ENCODE peak calls at places on chromosomes 13 and 19, in four cellular contexts. R, D, Q and H are unnamed samples.

GRCh38 chr19:7840629-7841028 is 10.6 kb downstream of the EVI5L start:
- DNase-seq in R (no peak), D (no peak), Q (no peak), H (no peak)

GRCh38 chr19:28619842-28620429 is 593.0 kb downstream of the UQCRFS1 start:
- DNase-seq in R (no peak), D (no peak), Q (no peak), H (no peak)

GRCh38 chr13:25037057-25037813 is 58.7 kb upstream of the PABPC3 start:
- DNase-seq in R (peak; percentile 65), D (no peak), Q (peak; percentile 91), H (peak; percentile 74)

GRCh38 chr19:54518844-54519243 is 16.2 kb downstream of the LAIR2 start:
- DNase-seq in R (no peak), D (no peak), Q (no peak), H (no peak)

GRCh38 chr19:8158411-8159074 is 9.2 kb upstream of the FBN3 start:
- DNase-seq in R (peak; percentile 79), D (no peak), Q (peak; percentile 94), H (peak; percentile 75)

GRCh38 chr13:91955546-91956355 is 557.3 kb downstream of the GPC5 start:
- DNase-seq in R (no peak), D (no peak), Q (peak; percentile 25), H (peak; percentile 37)

GRCh38 chr13:106177146-106177545 is 358.3 kb downstream of the EFNB2 start:
- DNase-seq in R (no peak), D (no peak), Q (no peak), H (no peak)

GRCh38 chr19:45905016-45905415 is 2.6 kb upstream of the MYPOP start:
- DNase-seq in R (no peak), D (no peak), Q (no peak), H (no peak)

GRCh38 chr13:113360446-113360845 is 3.5 kb downstream of the GRTP1 start:
- DNase-seq in R (no peak), D (no peak), Q (no peak), H (no peak)

GRCh38 chr13:92535222-92536006 is 691.2 kb upstream of the GPC6 start:
- DNase-seq in R (no peak), D (no peak), Q (no peak), H (no peak)

GRCh38 chr19:28737526-28737925 is 475.4 kb downstream of the UQCRFS1 start:
- DNase-seq in R (no peak), D (no peak), Q (no peak), H (no peak)

GRCh38 chr13:109355129-109355528 is 431.3 kb downstream of the IRS2 start:
- DNase-seq in R (no peak), D (no peak), Q (no peak), H (no peak)

GRCh38 chr19:4721196-4721595 is 2.4 kb downstream of the DPP9 start:
- DNase-seq in R (no peak), D (no peak), Q (no peak), H (no peak)

GRCh38 chr13:37618554-37618953 is 20.0 kb upstream of the POSTN start:
- DNase-seq in R (peak; percentile 84), D (no peak), Q (peak; percentile 43), H (no peak)

GRCh38 chr19:53422551-53422950 is 9.2 kb upstream of the ZNF761 start:
- DNase-seq in R (no peak), D (no peak), Q (peak; percentile 74), H (no peak)

GRCh38 chr13:112181336-112182051 is 114.5 kb downstream of the SOX1 start:
- DNase-seq in R (no peak), D (no peak), Q (no peak), H (no peak)

GRCh38 chr19:1818549-1819195 is 6.6 kb upstream of the ATP8B3 start:
- DNase-seq in R (no peak), D (no peak), Q (no peak), H (no peak)

GRCh38 chr19:28537896-28538295 is 675.1 kb downstream of the UQCRFS1 start:
- DNase-seq in R (no peak), D (no peak), Q (no peak), H (no peak)

GRCh38 chr19:8504171-8504570 is 1.7 kb upstream of the PRAM1 start:
- DNase-seq in R (no peak), D (no peak), Q (no peak), H (no peak)

GRCh38 chr19:42313096-42313839 is at the start of gene TMEM145:
- DNase-seq in R (peak; percentile 52), D (no peak), Q (peak; percentile 78), H (peak; percentile 73)

GRCh38 chr19:33508941-33509614 is 12.5 kb downstream of the PEPD start:
- DNase-seq in R (no peak), D (no peak), Q (no peak), H (no peak)

GRCh38 chr13:47628666-47629065 is 372.4 kb downstream of the SUCLA2 start:
- DNase-seq in R (peak; percentile 21), D (no peak), Q (no peak), H (no peak)

GRCh38 chr13:96810104-96810503 is 184.2 kb downstream of the OXGR1 start:
- DNase-seq in R (no peak), D (no peak), Q (no peak), H (no peak)

GRCh38 chr13:30364133-30364532 is 56.8 kb upstream of the KATNAL1 start:
- DNase-seq in R (peak; percentile 60), D (no peak), Q (peak; percentile 50), H (no peak)

GRCh38 chr19:52941941-52942370 is 18.7 kb upstream of the ZNF888 start:
- DNase-seq in R (peak; percentile 20), D (no peak), Q (peak; percentile 63), H (peak; percentile 46)

GRCh38 chr19:7492142-7493055 is 3.6 kb upstream of the PEX11G start:
- DNase-seq in R (no peak), D (no peak), Q (no peak), H (no peak)

GRCh38 chr19:12162513-12162881 is 399 bp upstream of the ZNF136 start:
- DNase-seq in R (no peak), D (no peak), Q (no peak), H (no peak)

GRCh38 chr19:46614114-46614701 is 10.7 kb downstream of the PTGIR start:
- DNase-seq in R (peak; percentile 75), D (peak; percentile 58), Q (peak; percentile 80), H (peak; percentile 89)

GRCh38 chr13:44692173-44692713 is 116.1 kb upstream of the TSC22D1 start:
- DNase-seq in R (peak; percentile 43), D (no peak), Q (peak; percentile 76), H (peak; percentile 30)

GRCh38 chr13:82501804-82502203 is 1380.5 kb downstream of the SLITRK1 start:
- DNase-seq in R (no peak), D (no peak), Q (no peak), H (no peak)

GRCh38 chr13:45441633-45442032 is 23.1 kb upstream of the COG3 start:
- DNase-seq in R (peak; percentile 10), D (no peak), Q (no peak), H (no peak)

GRCh38 chr13:62997696-62998095 is 1582.0 kb upstream of the PCDH20 start:
- DNase-seq in R (no peak), D (no peak), Q (no peak), H (no peak)

GRCh38 chr19:5057860-5058259 is 88.9 kb downstream of the KDM4B start:
- DNase-seq in R (no peak), D (no peak), Q (peak; percentile 48), H (peak; percentile 60)

DNA sequence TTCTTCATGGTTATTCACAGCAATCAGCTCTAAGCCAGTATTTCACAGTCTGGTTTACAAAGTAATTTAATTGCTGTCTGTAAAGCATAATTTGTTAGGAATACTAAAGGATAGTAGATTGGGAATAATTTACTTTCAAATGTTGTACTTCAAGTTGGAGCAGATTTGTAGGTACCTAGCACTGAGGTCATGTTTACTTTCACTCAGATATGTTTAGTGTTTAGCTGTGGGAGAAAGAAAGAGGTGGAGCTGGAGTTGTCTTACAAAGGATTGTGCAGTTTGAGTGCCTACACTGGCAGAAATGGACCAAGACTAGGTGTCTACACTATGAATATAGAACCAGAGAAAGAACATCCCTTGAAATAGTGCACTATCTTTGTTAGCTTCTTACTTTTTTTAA is 464.6 kb downstream of the PCDH9 start:
- DNase-seq in R (no peak), D (no peak), Q (no peak), H (no peak)
- H3K56ac ChIP-seq in R (no peak overlapping the region), D (no peak overlapping the region), Q (no peak overlapping the region), H (no peak overlapping the region)

GRCh38 chr19:18270304-18270703 is 3.9 kb downstream of the IQCN start:
- DNase-seq in R (no peak), D (no peak), Q (no peak), H (no peak)
- H3K27me3 ChIP-seq in R (no peaks in the 10 kb centered on the region), D (no peaks in the 10 kb centered on the region), Q (no peaks in the 10 kb centered on the region), H (no peaks in the 10 kb centered on the region)

DNA sequence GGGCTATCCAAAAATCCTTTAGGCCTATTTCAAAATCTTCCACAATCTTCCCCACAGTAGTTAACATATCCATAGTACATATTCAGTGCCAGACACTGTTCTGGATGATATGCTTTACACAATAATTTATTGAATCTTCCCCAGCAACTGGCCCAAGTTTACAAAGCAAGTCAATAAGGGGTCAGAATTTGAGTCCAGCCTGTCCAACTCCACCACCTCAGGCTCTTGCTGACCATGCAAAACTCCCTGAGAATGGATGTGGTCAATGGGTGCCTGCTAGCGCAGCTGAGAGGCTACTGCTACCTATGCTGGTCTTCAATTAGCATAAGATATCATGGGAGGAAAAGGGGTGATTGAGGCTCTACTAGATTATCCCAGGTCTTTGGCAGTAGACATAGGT is 529.6 kb downstream of the FGF9 start:
- DNase-seq in R (no peak), D (no peak), Q (no peak), H (no peak)
- H3K56ac ChIP-seq in R (no peak overlapping the region), D (no peak overlapping the region), Q (no peak overlapping the region), H (no peak overlapping the region)

GRCh38 chr13:70484931-70485330 is 376.7 kb upstream of the KLHL1 start:
- DNase-seq in R (no peak), D (no peak), Q (no peak), H (no peak)
- H3K27me3 ChIP-seq in R (no peaks in the 10 kb centered on the region), D (no peaks in the 10 kb centered on the region), Q (no peaks in the 10 kb centered on the region), H (no peaks in the 10 kb centered on the region)

GRCh38 chr13:21037656-21038055 is 23.7 kb downstream of the LATS2 start:
- DNase-seq in R (no peak), D (no peak), Q (no peak), H (peak; percentile 22)
- H3K56ac ChIP-seq in R (no peak overlapping the region), D (no peak overlapping the region), Q (peak overlapping the region; percentile 42), H (no peak overlapping the region)

GRCh38 chr19:2988568-2988967 is 11.2 kb downstream of the TLE6 start:
- DNase-seq in R (no peak), D (no peak), Q (no peak), H (no peak)

GRCh38 chr19:2984196-2984490 is 6.8 kb downstream of the TLE6 start:
- DNase-seq in R (no peak), D (no peak), Q (no peak), H (no peak)

GRCh38 chr19:2989236-2989946 is 12.0 kb downstream of the TLE6 start:
- DNase-seq in R (no peak), D (no peak), Q (no peak), H (no peak)

GRCh38 chr19:2983351-2984195 is 6.2 kb downstream of the TLE6 start:
- DNase-seq in R (peak; percentile 7), D (peak; percentile 83), Q (peak; percentile 88), H (peak; percentile 92)

DNA sequence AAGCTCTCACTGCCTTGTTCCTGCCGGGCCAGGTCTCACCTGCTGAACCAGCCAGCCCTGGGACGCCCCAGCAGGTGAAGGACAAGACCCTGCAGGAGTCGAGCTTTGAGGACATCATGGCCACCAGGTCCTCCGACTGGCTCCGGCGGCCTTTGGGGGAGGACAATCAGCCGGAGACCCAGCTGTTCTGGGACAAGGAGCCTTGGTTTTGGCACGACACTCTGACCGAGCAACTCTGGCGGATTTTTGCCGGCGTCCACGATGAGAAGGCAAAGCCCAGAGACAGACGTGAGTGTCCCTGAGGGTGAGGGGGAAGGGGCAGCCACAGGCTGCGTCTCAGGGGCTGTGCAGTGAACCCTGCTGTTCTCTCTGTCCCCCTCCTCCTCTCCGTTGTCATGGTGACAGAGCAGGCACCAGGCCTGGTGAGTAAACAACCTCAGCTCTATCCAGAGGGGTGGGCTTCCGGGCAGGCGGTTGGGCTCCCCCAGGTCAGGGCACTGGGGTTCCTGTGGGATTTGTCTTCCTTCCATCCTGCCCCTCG is 9.7 kb downstream of the TLE6 start:
- DNase-seq in R (no peak), D (no peak), Q (peak; percentile 73), H (peak; percentile 58)
- H3K27me3 ChIP-seq in R (peaks cover 20% of the 10 kb centered on the region), D (no peaks in the 10 kb centered on the region), Q (peaks cover 4% of the 10 kb centered on the region), H (no peaks in the 10 kb centered on the region)